ENCODE peak calls at places on chromosomes 12 and 14, in eight cellular contexts. V is iris pigment epithelial cell; I is progenitor cell of endocrine pancreas; J is stimulated activated CD8-positive, alpha-beta memory T cell treated with anti-CD3 and anti-CD28 coated beads, Interleukin-15, amount 100 ng/mL, for 24 hours; O is stimulated activated CD4-positive, alpha-beta T cell treated with anti-CD3 and anti-CD28 coated beads, Interleukin-12 subunit alpha, Interleukin-12 subunit beta, amount 100 ng/mL, for 24 hours; D is ascending aorta; F is cardiac muscle cell; B is osteocyte. K is an unnamed sample.

GRCh38 chr12:130436741-130437501 is 99.2 kb downstream of the PIWIL1 start:
- DNase-seq in D (no peak), J (no peak), V (no peak), B (no peak), O (no peak), I (no peak), F (no peak), K (no peak)

GRCh38 chr14:104220225-104221070 is 82.1 kb downstream of the KIF26A start:
- DNase-seq in V (no peak), D (no peak), J (no peak), I (no peak), O (no peak), B (no peak), F (no peak), K (no peak)

GRCh38 chr14:59321184-59321952 is 132.9 kb downstream of the DAAM1 start:
- DNase-seq in I (no peak), J (no peak), F (peak), D (no peak), O (no peak), B (no peak), V (peak), K (peak)

GRCh38 chr12:25313591-25313990 is 62.9 kb upstream of the KRAS start:
- DNase-seq in B (no peak), V (no peak), D (no peak), I (no peak), J (no peak), O (no peak), F (no peak), K (no peak)

GRCh38 chr14:92154283-92154942 is 32.6 kb downstream of the CPSF2 start:
- DNase-seq in F (no peak), V (peak), O (no peak), J (no peak), B (no peak), I (no peak), D (no peak), K (no peak)

GRCh38 chr14:96635850-96636249 is 133.7 kb downstream of the PAPOLA start:
- DNase-seq in B (peak), O (no peak), J (no peak), V (no peak), F (no peak), I (no peak), D (no peak), K (no peak)

GRCh38 chr12:131831635-131832041 is 3.4 kb downstream of the MMP17 start:
- DNase-seq in I (no peak), D (no peak), J (no peak), V (peak), O (no peak), B (no peak), F (no peak), K (peak)

GRCh38 chr12:126389215-126389841 is 1324.1 kb downstream of the AACS start:
- DNase-seq in I (no peak), V (peak), B (no peak), O (no peak), F (no peak), J (no peak), D (no peak), K (no peak)

GRCh38 chr14:25231006-25231405 is 181.1 kb upstream of the STXBP6 start:
- DNase-seq in F (no peak), D (no peak), V (no peak), I (no peak), B (no peak), O (no peak), J (no peak), K (no peak)

GRCh38 chr14:32698831-32699230 is 239.8 kb upstream of the NPAS3 start:
- DNase-seq in V (peak), J (no peak), D (no peak), B (no peak), F (no peak), I (no peak), O (no peak), K (no peak)

GRCh38 chr12:68743416-68743815 is 2.6 kb upstream of the SLC35E3 start:
- DNase-seq in J (no peak), V (peak), F (no peak), D (no peak), O (no peak), I (no peak), B (no peak), K (no peak)

GRCh38 chr12:124862768-124863408 is 776 bp downstream of the SCARB1 start:
- DNase-seq in J (no peak), O (no peak), I (no peak), F (peak), B (no peak), D (no peak), V (peak), K (no peak)

GRCh38 chr14:91835197-91835919 is 32.0 kb downstream of the TC2N start:
- DNase-seq in B (no peak), O (no peak), J (no peak), F (peak), V (no peak), I (no peak), D (no peak), K (no peak)

GRCh38 chr12:115697341-115697740 is 580.2 kb downstream of the MED13L start:
- DNase-seq in B (no peak), I (no peak), D (no peak), O (no peak), J (no peak), V (no peak), F (no peak), K (no peak)

GRCh38 chr12:76964784-76965571 is 86.2 kb upstream of the CSRP2 start:
- DNase-seq in B (no peak), F (no peak), D (no peak), I (no peak), V (no peak), J (no peak), O (no peak), K (no peak)

GRCh38 chr12:123046431-123046830 is 66.0 kb downstream of the ARL6IP4 start:
- DNase-seq in J (no peak), O (no peak), F (no peak), B (no peak), I (no peak), D (no peak), V (no peak), K (no peak)

GRCh38 chr12:116280590-116281290 is 3.2 kb upstream of the MED13L start:
- DNase-seq in V (no peak), O (no peak), I (no peak), B (no peak), F (no peak), J (no peak), D (no peak), K (no peak)

GRCh38 chr14:70999117-70999516 is 91.9 kb downstream of the PCNX1 start:
- DNase-seq in J (no peak), F (no peak), O (no peak), V (no peak), I (no peak), D (no peak), B (no peak), K (no peak)

GRCh38 chr12:89528434-89528833 is 2.6 kb upstream of the POC1B start:
- DNase-seq in D (no peak), O (no peak), I (no peak), B (no peak), J (no peak), F (no peak), V (no peak), K (no peak)

GRCh38 chr12:127245437-127245836 is 1021.5 kb upstream of the TMEM132C start:
- DNase-seq in I (no peak), D (no peak), B (no peak), V (peak), F (no peak), J (no peak), O (no peak), K (no peak)

GRCh38 chr14:74014299-74014698 is 4.8 kb downstream of the ENTPD5 start:
- DNase-seq in V (peak), B (no peak), J (no peak), D (no peak), F (no peak), I (no peak), O (no peak), K (no peak)

GRCh38 chr12:49288412-49288853 is 6.5 kb upstream of the PRPH start:
- DNase-seq in J (no peak), B (no peak), I (peak), F (peak), O (peak), V (peak), D (peak), K (no peak)

GRCh38 chr12:109069307-109070231 is 17.2 kb downstream of the USP30 start:
- DNase-seq in D (no peak), I (no peak), F (peak), V (no peak), B (peak), O (no peak), J (no peak), K (no peak)

GRCh38 chr12:50739611-50740010 is 24.3 kb upstream of the ATF1 start:
- DNase-seq in J (no peak), F (no peak), I (no peak), B (no peak), O (no peak), V (no peak), D (no peak), K (no peak)

GRCh38 chr14:102985665-102986064 is 63.2 kb downstream of the AMN start:
- DNase-seq in D (no peak), F (no peak), I (no peak), J (no peak), O (no peak), B (no peak), V (no peak), K (no peak)

GRCh38 chr12:6635375-6635855 is 344 bp downstream of the LPAR5 start:
- DNase-seq in B (no peak), O (no peak), V (no peak), J (no peak), F (no peak), I (no peak), D (no peak), K (no peak)

GRCh38 chr12:64610660-64611429 is 550 bp downstream of the RASSF3 start:
- DNase-seq in D (peak), V (peak), I (peak), O (peak), B (peak), J (peak), F (peak), K (peak)

GRCh38 chr14:95339301-95339865 is 19.7 kb upstream of the CLMN start:
- DNase-seq in O (no peak), D (no peak), J (no peak), V (no peak), F (no peak), B (no peak), I (no peak), K (no peak)

GRCh38 chr12:130054803-130055202 is 107.5 kb upstream of the FZD10 start:
- DNase-seq in V (no peak), B (no peak), O (no peak), D (no peak), I (no peak), F (no peak), J (no peak), K (no peak)

GRCh38 chr12:50620050-50620974 is 115.5 kb downstream of the DIP2B start:
- DNase-seq in O (no peak), J (no peak), F (peak), D (peak), I (no peak), V (peak), B (no peak), K (peak)

GRCh38 chr12:30152705-30153104 is 369.0 kb upstream of the TMTC1 start:
- DNase-seq in V (no peak), J (no peak), D (no peak), O (no peak), F (no peak), I (no peak), B (no peak), K (no peak)

GRCh38 chr14:78637489-78637888 is 467.3 kb downstream of the NRXN3 start:
- DNase-seq in J (no peak), V (no peak), B (no peak), I (no peak), O (no peak), D (no peak), F (no peak), K (no peak)

GRCh38 chr12:11834104-11834812 is 184.8 kb downstream of the ETV6 start:
- DNase-seq in V (peak), J (no peak), I (no peak), O (no peak), D (peak), F (no peak), B (no peak), K (no peak)

GRCh38 chr14:69261761-69262331 is 1.9 kb downstream of the GALNT16 start:
- DNase-seq in J (no peak), V (no peak), D (no peak), O (no peak), B (no peak), I (no peak), F (peak), K (no peak)

GRCh38 chr14:92663049-92663448 is 85.4 kb downstream of the LGMN start:
- DNase-seq in B (no peak), D (no peak), V (no peak), F (no peak), I (no peak), J (no peak), O (no peak), K (no peak)

GRCh38 chr12:109169676-109170075 is 53.3 kb downstream of the ACACB start:
- DNase-seq in V (no peak), F (no peak), I (no peak), J (no peak), O (no peak), D (no peak), B (no peak), K (no peak)

GRCh38 chr14:42523656-42524055 is 917.0 kb downstream of the LRFN5 start:
- DNase-seq in O (no peak), D (no peak), F (no peak), B (no peak), I (no peak), J (no peak), V (no peak), K (no peak)

K was measured in SW 1271.